ENCODE peak calls at places on chromosomes 6 and 20, in six cellular contexts. B is upper lobe of right lung, G is lower lobe of right lung, R is A549, U is AG10803, I is AG09309. V is an unnamed sample.

GRCh38 chr6:32852018-32852843 is 1.3 kb downstream of the TAP1 start:
- DNase-seq in B (no peak), G (no peak), R (no peak), U (peak; percentile 22), I (no peak), V (no peak)

GRCh38 chr20:10179574-10180298 is 38.9 kb upstream of the SNAP25 start:
- DNase-seq in B (no peak), G (no peak), R (peak; percentile 49), U (no peak), I (no peak), V (no peak)

GRCh38 chr6:111559193-111560097 is 46.2 kb downstream of the TRAF3IP2 start:
- DNase-seq in B (no peak), G (no peak), R (no peak), U (peak; percentile 96), I (peak; percentile 48), V (no peak)

GRCh38 chr6:36809933-36810844 is 29.1 kb downstream of the CPNE5 start:
- DNase-seq in B (no peak), G (no peak), R (no peak), U (no peak), I (no peak), V (no peak)

GRCh38 chr20:63118303-63118670 is 97.6 kb downstream of the YTHDF1 start:
- DNase-seq in B (no peak), G (peak; percentile 32), R (no peak), U (no peak), I (no peak), V (no peak)

GRCh38 chr6:43885399-43886066 is 115.5 kb downstream of the VEGFA start:
- DNase-seq in B (peak; percentile 17), G (no peak), R (no peak), U (no peak), I (no peak), V (no peak)

GRCh38 chr20:39632757-39633156 is 670.6 kb downstream of the DHX35 start:
- DNase-seq in B (no peak), G (no peak), R (no peak), U (no peak), I (no peak), V (no peak)

GRCh38 chr6:143149771-143150170 is 89.1 kb downstream of the AIG1 start:
- DNase-seq in B (no peak), G (no peak), R (no peak), U (peak; percentile 85), I (no peak), V (no peak)

GRCh38 chr6:38116248-38116647 is 296.7 kb downstream of the ZFAND3 start:
- DNase-seq in B (no peak), G (no peak), R (no peak), U (no peak), I (no peak), V (no peak)

DNA sequence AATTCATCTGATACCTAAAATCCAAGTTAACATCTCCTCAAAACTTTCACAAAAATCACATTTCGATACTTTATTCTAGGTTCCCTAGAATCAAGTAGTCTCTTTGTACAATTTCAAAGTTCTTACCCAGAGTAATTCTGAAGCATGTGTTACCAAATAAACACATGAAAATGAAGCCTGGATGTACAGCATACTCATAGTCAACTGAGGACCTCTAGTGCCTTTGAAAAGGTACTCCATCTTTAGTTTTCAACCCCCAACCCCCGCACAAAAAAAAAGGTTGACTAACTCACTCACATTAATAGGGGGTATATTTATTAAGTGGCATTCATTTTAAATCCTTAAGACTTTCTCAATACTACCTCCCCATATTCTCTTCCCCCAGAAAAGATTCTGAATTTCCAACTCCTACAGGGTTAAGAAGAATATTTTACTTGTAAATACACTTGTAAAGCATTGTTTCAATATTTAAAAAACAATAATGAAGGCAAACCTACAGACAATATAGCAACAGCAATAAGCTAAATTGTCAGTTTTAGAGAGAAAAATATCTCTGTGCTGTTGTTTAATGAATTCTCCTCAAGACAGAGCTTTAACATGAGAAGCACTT is 3.1 kb downstream of the PLN start:
- DNase-seq in B (no peak), G (no peak), R (peak; percentile 47), U (peak; percentile 75), I (peak; percentile 39), V (no peak)
- TF ChIP-seq CTCF in B (peak; percentile 50), G (peak; percentile 53), R (peak; percentile 53), U (peak; percentile 80), I (peak; percentile 67), V (peak; percentile 67)

GRCh38 chr6:95519228-95520037 is 57.9 kb upstream of the MANEA start:
- DNase-seq in B (peak; percentile 56), G (no peak), R (no peak), U (no peak), I (no peak), V (no peak)
- TF ChIP-seq CTCF in B (no peak), G (no peak), R (no peak), U (no peak), I (no peak), V (no peak)

DNA sequence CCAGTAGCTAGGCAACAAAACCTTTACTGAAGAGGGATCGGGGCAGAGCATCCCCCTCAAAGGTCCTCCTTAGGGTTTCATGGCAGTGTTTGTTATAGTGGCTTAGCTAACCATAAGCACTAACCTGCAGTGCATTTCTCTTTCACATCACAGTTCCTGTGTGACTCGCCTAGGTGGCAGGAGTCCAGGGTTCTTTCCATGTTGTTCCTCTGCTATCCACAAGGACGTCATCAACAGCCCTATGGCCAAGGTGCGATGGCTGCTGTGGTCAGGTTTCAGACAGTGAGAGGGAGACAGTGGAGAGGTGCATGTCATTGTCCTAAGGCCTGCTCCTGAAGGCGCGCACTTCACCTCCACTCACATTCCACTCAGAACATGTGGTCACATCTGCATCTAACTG is 38.8 kb upstream of the FOXA2 start:
- DNase-seq in B (no peak), G (no peak), R (peak; percentile 52), U (no peak), I (no peak), V (no peak)
- TF ChIP-seq CTCF in B (no peak), G (no peak), R (no peak), U (no peak), I (no peak), V (no peak)

DNA sequence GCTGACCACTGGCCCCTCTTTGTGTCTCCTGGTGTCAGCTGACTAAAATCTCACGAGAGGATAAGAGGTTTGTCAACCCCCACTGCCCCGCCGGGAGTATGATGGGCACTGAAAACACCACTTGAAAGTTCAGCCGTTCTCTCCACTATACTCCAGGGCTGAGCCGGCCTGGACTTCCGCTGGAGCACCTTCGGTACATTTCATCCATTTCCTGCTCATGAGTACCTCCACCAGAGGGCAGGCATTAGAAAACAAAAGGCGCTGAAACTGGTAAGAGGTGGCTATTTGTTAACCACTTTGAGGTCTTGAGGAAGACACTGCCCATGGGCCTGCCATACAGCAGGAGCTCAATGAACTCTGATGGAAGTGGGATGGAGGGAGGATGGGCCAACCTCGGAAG is 17.9 kb upstream of the ANKRD60 start:
- DNase-seq in B (no peak), G (no peak), R (peak; percentile 67), U (peak; percentile 38), I (no peak), V (no peak)
- TF ChIP-seq CTCF in B (no peak), G (no peak), R (peak; percentile 51), U (peak; percentile 51), I (peak; percentile 55), V (peak; percentile 41)

DNA sequence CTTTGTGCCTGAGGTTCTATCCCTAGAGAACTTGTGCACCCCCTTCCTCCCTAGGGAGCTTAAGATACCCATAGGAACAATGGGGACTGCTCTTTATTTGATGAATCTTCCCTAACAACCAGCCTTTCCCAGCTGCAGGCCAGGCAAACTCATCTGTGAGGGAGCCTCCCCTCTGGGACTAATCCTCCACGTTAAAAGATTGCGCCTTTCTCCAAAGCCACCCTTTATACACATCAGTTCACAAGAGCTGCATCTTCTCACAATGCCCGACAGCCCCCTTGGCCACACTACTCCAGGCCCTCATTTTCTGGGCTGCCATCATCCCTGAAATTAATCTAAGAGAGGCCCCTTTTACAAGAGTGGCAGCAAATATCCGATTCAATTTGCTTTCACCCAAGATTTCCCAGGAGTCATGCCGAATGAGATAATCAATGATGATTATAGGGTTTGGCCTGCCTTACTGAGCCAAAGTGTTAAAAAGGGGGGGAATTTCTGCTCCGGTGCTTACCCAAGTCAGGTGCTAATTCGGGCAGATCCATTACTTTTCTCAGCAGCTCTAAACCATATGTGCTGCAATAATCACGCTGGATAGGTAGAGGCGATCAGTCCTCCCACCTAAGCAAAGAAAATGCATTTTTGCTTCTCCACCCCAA is 336.5 kb downstream of the KIF16B start:
- DNase-seq in B (no peak), G (no peak), R (no peak), U (no peak), I (no peak), V (no peak)
- TF ChIP-seq CTCF in B (no peak), G (no peak), R (no peak), U (no peak), I (no peak), V (no peak)

DNA sequence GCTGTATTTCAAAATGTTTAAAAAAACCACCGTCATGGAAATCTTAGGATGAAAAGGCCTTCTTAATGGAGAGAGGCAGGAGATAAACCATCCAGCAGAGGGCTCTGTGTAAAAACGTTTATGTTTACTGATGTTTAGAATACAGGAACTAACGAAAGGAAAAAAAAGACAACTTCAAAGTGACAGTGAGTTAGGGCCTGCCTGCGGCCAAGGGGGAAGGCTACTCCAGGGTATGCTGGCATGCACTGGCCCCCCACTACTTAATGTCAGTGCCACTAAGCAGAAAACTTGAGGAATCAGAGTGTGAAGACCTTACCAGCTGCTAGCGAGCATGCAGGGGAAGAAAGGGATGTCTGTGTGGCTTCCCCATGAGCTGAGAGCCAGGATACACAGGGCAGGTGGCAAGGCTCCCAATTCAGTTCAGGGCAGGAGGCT is 47.7 kb downstream of the AKAP7 start:
- DNase-seq in B (no peak), G (no peak), R (peak; percentile 42), U (peak; percentile 52), I (no peak), V (no peak)
- TF ChIP-seq CTCF in B (peak; percentile 41), G (peak; percentile 39), R (peak; percentile 48), U (peak; percentile 69), I (peak; percentile 51), V (peak; percentile 59)